ENCODE peak calls at places on chromosomes 5 and 9, in four cellular contexts. E is erythroblast, A is lower leg skin, U is uterus. L is an unnamed sample.
A peak's percentile ranks its signal among the peaks of the same experiment; 100 is the strongest.

GRCh38 chr9:126166291-126166690 is 160.3 kb upstream of the MVB12B start:
- DNase-seq in A (peak; percentile 40), E (no peak), U (no peak), L (no peak)

GRCh38 chr9:89374176-89374575 is 55.9 kb downstream of the SECISBP2 start:
- DNase-seq in U (no peak), E (no peak), A (no peak), L (no peak)

GRCh38 chr5:176728810-176729209 is 81.5 kb downstream of the TSPAN17 start:
- DNase-seq in A (no peak), E (no peak), U (no peak), L (no peak)

GRCh38 chr9:89153618-89154017 is 25.0 kb downstream of the SHC3 start:
- DNase-seq in E (no peak), A (peak; percentile 88), U (no peak), L (peak; percentile 90)

GRCh38 chr9:27202056-27202455 is 93.0 kb downstream of the TEK start:
- DNase-seq in U (no peak), A (no peak), E (no peak), L (no peak)

GRCh38 chr5:159969966-159970365 is 39.0 kb upstream of the TTC1 start:
- DNase-seq in U (no peak), A (no peak), E (no peak), L (no peak)

GRCh38 chr9:95724253-95724991 is 151.1 kb upstream of the ERCC6L2 start:
- DNase-seq in E (no peak), U (no peak), A (no peak), L (no peak)

GRCh38 chr9:98943682-98944129 is at the start of gene COL15A1:
- DNase-seq in A (peak; percentile 81), E (peak; percentile 66), U (peak; percentile 66), L (no peak)

GRCh38 chr9:3205421-3206095 is 320.2 kb downstream of the RFX3 start:
- DNase-seq in U (no peak), E (no peak), A (no peak), L (no peak)

GRCh38 chr9:117103711-117104110 is 311.1 kb downstream of the ASTN2 start:
- DNase-seq in A (no peak), E (no peak), U (no peak), L (no peak)

GRCh38 chr5:150522504-150523464 is 14.9 kb downstream of the NDST1 start:
- DNase-seq in U (no peak), E (no peak), A (no peak), L (no peak)

GRCh38 chr9:89471390-89471789 is 26.5 kb downstream of the SEMA4D start:
- DNase-seq in A (peak; percentile 10), U (no peak), E (no peak), L (no peak)

GRCh38 chr9:94269264-94269663 is 10.2 kb downstream of the ZNF169 start:
- DNase-seq in U (no peak), E (no peak), A (no peak), L (no peak)

GRCh38 chr9:93900971-93901861 is 53.9 kb downstream of the BARX1 start:
- DNase-seq in U (peak; percentile 3), A (peak; percentile 80), E (no peak), L (no peak)

GRCh38 chr9:83934569-83935275 is 13.5 kb upstream of the KIF27 start:
- DNase-seq in U (no peak), A (no peak), E (no peak), L (no peak)

GRCh38 chr5:997001-997474 is 11.6 kb upstream of the NKD2 start:
- DNase-seq in E (no peak), U (peak; percentile 18), A (peak; percentile 84), L (no peak)
- TF ChIP-seq POLR2A in E (no peak), U (no peak), A (no peak), L (no peak)

GRCh38 chr9:134067904-134068741 is at the start of gene BRD3:
- DNase-seq in U (peak; percentile 82), A (peak; percentile 93), E (peak; percentile 90), L (peak; percentile 98)
- TF ChIP-seq POLR2A in U (peak; percentile 88), A (peak; percentile 8), E (peak; percentile 38), L (peak; percentile 67)

GRCh38 chr9:110254500-110254899 is 1.8 kb downstream of the TXN start:
- DNase-seq in A (no peak), U (no peak), E (no peak), L (no peak)

GRCh38 chr9:110256142-110256391 is 240 bp downstream of the TXN start:
- DNase-seq in U (no peak), E (no peak), A (no peak), L (peak; percentile 31)

GRCh38 chr9:110255064-110255416 is 1.3 kb downstream of the TXN start:
- DNase-seq in E (peak; percentile 43), A (no peak), U (no peak), L (no peak)

GRCh38 chr9:110256392-110257096 is at the start of gene TXN:
- DNase-seq in U (peak; percentile 91), E (peak; percentile 99), A (peak; percentile 98), L (peak; percentile 93)

GRCh38 chr9:110255417-110256141 is 728 bp downstream of the TXN start:
- DNase-seq in A (peak; percentile 95), U (peak; percentile 39), E (peak; percentile 63), L (peak; percentile 80)
- TF ChIP-seq POLR2A in A (no peak), U (no peak), E (no peak), L (peak; percentile 38)

GRCh38 chr9:136645903-136646754 is 16.6 kb upstream of the EGFL7 start:
- DNase-seq in U (no peak), A (no peak), E (peak; percentile 73), L (no peak)
- TF ChIP-seq POLR2A in U (no peak), A (no peak), E (peak; percentile 21), L (no peak)

GRCh38 chr9:113622038-113622437 is 158.5 kb downstream of the RGS3 start:
- DNase-seq in U (no peak), E (no peak), A (no peak), L (no peak)
- TF ChIP-seq POLR2A in U (no peak), E (no peak), A (no peak), L (no peak)

GRCh38 chr5:124951676-124952075 is 205.2 kb upstream of the ZNF608 start:
- DNase-seq in U (no peak), A (no peak), E (no peak), L (no peak)
- TF ChIP-seq POLR2A in U (no peak), A (no peak), E (no peak), L (no peak)

GRCh38 chr9:129320575-129321311 is 142.7 kb upstream of the IER5L start:
- DNase-seq in A (peak; percentile 89), U (peak; percentile 73), E (no peak), L (no peak)
- TF ChIP-seq POLR2A in A (no peak), U (peak; percentile 77), E (no peak), L (no peak)

GRCh38 chr9:109401990-109402318 is 81.1 kb upstream of the EPB41L4B start:
- DNase-seq in E (no peak), A (no peak), U (no peak), L (no peak)
- TF ChIP-seq POLR2A in E (no peak), A (no peak), U (no peak), L (no peak)

GRCh38 chr5:19408149-19408548 is 579.9 kb downstream of the CDH18 start:
- DNase-seq in U (no peak), E (no peak), A (no peak), L (no peak)
- TF ChIP-seq POLR2A in U (no peak), E (no peak), A (no peak), L (no peak)